ENCODE peak calls at places on chromosomes 16 and 17, in four cellular contexts. F is MM.1S, L is PC-3, C is K562. S is an unnamed sample.

GRCh38 chr17:1511756-1512321 is 4.6 kb downstream of the INPP5K start:
- DNase-seq in F (no peak), L (no peak), C (peak; percentile 16), S (no peak)

GRCh38 chr17:44220211-44221071 is 966 bp upstream of the UBTF start:
- DNase-seq in F (peak; percentile 60), L (peak; percentile 48), C (peak; percentile 56), S (peak; percentile 59)

GRCh38 chr16:73713301-73713700 is 583.3 kb upstream of the PSMD7 start:
- DNase-seq in F (no peak), L (no peak), C (no peak), S (no peak)

GRCh38 chr17:1643293-1643998 is 2.1 kb downstream of the SCARF1 start:
- DNase-seq in F (peak; percentile 88), L (peak; percentile 68), C (no peak), S (peak; percentile 41)

GRCh38 chr17:49358638-49359247 is 3.3 kb downstream of the ZNF652 start:
- DNase-seq in F (peak; percentile 82), L (no peak), C (peak; percentile 30), S (no peak)

GRCh38 chr16:69787883-69788282 is 25.8 kb downstream of the WWP2 start:
- DNase-seq in F (no peak), L (no peak), C (no peak), S (no peak)

GRCh38 chr16:85491798-85492616 is 121.1 kb upstream of the GSE1 start:
- DNase-seq in F (no peak), L (peak; percentile 65), C (peak; percentile 50), S (no peak)

GRCh38 chr16:77584205-77584859 is 138.0 kb upstream of the NUDT7 start:
- DNase-seq in F (peak; percentile 23), L (peak; percentile 72), C (peak; percentile 55), S (peak; percentile 47)

GRCh38 chr17:18139949-18140348 is 31.4 kb downstream of the MYO15A start:
- DNase-seq in F (no peak), L (no peak), C (peak; percentile 56), S (no peak)

GRCh38 chr17:68580236-68580903 is 20.8 kb downstream of the FAM20A start:
- DNase-seq in F (no peak), L (no peak), C (no peak), S (no peak)

GRCh38 chr16:79595916-79596450 is 4.6 kb downstream of the MAF start:
- DNase-seq in F (peak; percentile 11), L (no peak), C (no peak), S (no peak)

GRCh38 chr17:74481621-74482020 is 15.2 kb downstream of the CD300A start:
- DNase-seq in F (no peak), L (no peak), C (no peak), S (no peak)

GRCh38 chr17:49832840-49833599 is 14.8 kb downstream of the TAC4 start:
- DNase-seq in F (no peak), L (no peak), C (peak; percentile 59), S (no peak)

GRCh38 chr17:77110006-77110374 is 30.8 kb upstream of the SEC14L1 start:
- DNase-seq in F (peak; percentile 69), L (peak; percentile 59), C (no peak), S (no peak)

GRCh38 chr17:74919440-74920305 is 3.4 kb downstream of the USH1G start:
- DNase-seq in F (peak; percentile 45), L (no peak), C (peak; percentile 57), S (no peak)

GRCh38 chr17:80113033-80113484 is 11.7 kb downstream of the GAA start:
- DNase-seq in F (no peak), L (no peak), C (no peak), S (no peak)

GRCh38 chr17:82940226-82941020 is 100.6 kb upstream of the ZNF750 start:
- DNase-seq in F (no peak), L (no peak), C (no peak), S (no peak)

GRCh38 chr16:12833939-12834338 is 30.3 kb upstream of the CPPED1 start:
- DNase-seq in F (no peak), L (peak; percentile 71), C (peak; percentile 14), S (no peak)

GRCh38 chr17:61574542-61575351 is 16.3 kb downstream of the NACA2 start:
- DNase-seq in F (no peak), L (peak; percentile 89), C (peak; percentile 18), S (peak; percentile 23)

GRCh38 chr17:4717791-4718190 is 7.4 kb downstream of the ARRB2 start:
- DNase-seq in F (no peak), L (no peak), C (no peak), S (no peak)

GRCh38 chr16:50671644-50672260 is 9.4 kb downstream of the SNX20 start:
- DNase-seq in F (peak; percentile 69), L (peak; percentile 48), C (peak; percentile 67), S (peak; percentile 50)

GRCh38 chr17:4004517-4005295 is 40.5 kb upstream of the ATP2A3 start:
- DNase-seq in F (no peak), L (peak; percentile 51), C (peak; percentile 80), S (peak; percentile 64)

DNA sequence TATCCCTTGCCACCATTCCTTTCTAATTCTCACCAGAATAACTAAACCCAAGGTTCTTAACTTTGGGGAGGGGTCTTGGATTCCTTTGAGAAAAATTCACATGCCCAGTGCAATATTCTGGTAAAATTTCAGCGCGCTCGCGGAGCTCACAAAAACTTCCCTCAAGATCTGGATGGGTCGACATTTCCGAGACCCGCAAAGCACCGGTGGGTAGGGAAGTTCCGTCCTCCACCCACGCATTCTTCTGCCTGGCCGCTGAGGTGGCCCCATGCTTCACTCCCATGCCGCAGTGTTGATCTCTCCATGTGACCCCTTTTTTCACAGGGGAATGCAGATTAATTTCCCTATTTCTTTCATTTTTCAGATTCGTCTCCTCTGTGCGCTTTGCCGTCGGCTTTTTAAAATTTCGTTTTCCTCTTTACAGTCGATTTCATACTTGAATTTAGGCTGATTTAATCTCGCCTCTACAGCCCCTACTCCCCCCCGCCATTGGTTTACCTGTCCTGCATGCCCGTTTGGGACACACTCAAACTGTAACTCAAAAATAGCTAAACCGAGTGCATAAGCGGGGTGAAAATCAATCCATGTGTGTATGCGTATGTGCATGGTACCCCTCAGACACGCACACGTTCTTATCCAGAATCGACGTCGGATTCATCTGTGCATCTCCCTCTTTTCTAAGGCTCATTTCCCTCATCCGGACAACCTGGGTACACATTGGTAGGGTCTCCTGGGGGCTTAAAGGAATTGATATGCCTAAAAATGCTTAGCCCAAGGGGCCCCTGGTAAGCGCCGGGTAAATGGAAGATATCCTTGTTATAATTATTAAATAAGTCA is 1.4 kb upstream of the SP6 start:
- DNase-seq in F (no peak), L (no peak), C (peak; percentile 47), S (no peak)
- TF ChIP-seq EZH2 in F (no peak), L (no peak), C (no peak), S (no peak)

GRCh38 chr17:29070308-29070707 is 27.4 kb downstream of the PIPOX start:
- DNase-seq in F (no peak), L (no peak), C (no peak), S (no peak)

GRCh38 chr17:29068828-29069227 is 25.9 kb downstream of the PIPOX start:
- DNase-seq in F (no peak), L (no peak), C (no peak), S (no peak)

GRCh38 chr17:29071303-29071702 is 28.4 kb downstream of the PIPOX start:
- DNase-seq in F (no peak), L (no peak), C (no peak), S (no peak)

GRCh38 chr17:29069526-29070041 is 26.6 kb downstream of the PIPOX start:
- DNase-seq in F (no peak), L (no peak), C (peak; percentile 86), S (no peak)

GRCh38 chr17:29070795-29071194 is 27.9 kb downstream of the PIPOX start:
- DNase-seq in F (no peak), L (no peak), C (no peak), S (no peak)
- H3K27ac ChIP-seq in F (no peak overlapping the region), L (no peak overlapping the region), C (no peak overlapping the region), S (no peak overlapping the region)

DNA sequence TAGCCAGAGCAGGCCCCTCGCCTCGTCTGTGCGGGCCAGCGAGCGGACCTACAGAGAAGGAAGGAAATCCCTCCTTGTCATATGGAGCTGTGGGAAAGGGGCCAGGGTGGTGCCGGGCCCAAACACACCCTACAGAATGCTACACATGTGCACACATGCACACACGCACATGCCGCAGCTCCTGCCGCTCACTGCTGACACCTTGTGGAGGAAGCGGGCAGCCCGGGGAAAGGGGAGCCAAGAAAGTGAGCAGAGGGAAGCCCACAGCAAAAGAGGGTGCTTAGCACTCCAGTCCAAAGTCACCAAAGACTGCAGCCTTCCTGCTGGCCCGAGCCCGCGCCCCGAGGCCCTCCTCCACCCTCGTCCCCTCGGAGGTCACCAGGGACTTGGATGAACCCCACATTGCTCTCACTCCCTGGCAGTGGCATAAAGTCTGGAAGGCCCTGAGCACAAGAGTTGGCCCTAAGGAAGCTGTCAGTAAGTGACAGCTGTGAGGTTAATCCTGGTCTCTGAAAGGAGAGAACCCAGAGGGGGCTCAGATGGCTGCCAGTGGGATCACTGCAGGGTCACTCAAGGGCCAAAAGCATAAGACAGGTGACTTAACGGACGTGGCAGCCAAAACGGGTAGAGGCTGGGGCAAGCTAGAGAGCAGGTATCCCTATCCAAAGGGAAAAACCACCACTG is 68.2 kb downstream of the MYO18A start:
- DNase-seq in F (peak; percentile 35), L (peak; percentile 60), C (peak; percentile 76), S (peak; percentile 74)
- H3K9ac ChIP-seq in F (no peak overlapping the region), L (no peak overlapping the region), C (no peak overlapping the region), S (no peak overlapping the region)

DNA sequence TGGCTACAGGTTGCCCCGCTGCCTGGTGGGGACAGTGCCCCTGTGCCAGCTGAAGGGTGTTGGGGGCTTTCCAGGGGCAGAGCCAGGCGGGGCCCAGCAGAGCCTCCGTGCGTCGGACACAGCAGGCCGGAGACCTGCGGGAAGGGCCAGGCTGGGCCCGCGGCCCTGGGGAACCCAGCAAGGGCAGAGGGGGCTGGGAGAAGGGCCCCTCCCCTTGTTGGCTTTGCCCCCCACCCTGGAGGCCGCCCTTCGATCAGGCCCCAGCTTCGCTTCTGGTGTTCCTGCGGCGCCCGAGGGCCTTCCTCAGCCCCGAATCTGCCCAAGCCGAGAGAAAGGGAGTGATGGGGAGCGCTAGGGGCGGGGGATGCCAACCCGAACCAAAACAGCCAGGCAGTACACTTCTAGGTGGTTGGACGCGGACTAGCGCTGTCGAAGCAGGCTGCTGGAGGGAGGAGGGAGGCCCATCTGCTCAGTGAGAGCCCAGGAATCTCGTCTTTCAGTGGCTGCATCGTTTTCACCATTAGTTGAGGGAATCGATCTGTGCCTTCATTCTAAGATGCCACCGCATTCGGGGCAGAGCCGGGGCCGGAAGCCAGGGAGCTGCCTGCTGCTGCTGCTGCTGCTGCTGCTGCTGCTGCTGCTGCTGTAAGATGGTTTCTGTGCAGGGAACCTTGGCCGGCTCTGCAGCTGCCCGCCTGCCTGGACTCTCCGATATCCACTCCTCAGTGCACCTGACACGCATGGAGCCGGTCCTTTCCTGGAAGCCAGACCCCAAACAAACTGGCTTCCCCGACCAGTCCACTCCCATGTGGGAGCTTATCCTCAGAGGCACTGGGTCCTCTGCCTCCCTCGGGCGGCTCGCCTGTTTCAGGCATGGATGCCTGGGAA is 1.6 kb downstream of the JPH3 start:
- DNase-seq in F (no peak), L (no peak), C (no peak), S (no peak)
- TF ChIP-seq EZH2 in F (no peak), L (peak; percentile 9), C (no peak), S (no peak)

GRCh38 chr16:86844691-86845090 is 266.3 kb downstream of the FOXL1 start:
- DNase-seq in F (no peak), L (peak; percentile 43), C (no peak), S (no peak)
- H3K27ac ChIP-seq in F (no peak overlapping the region), L (no peak overlapping the region), C (no peak overlapping the region), S (no peak overlapping the region)